ENCODE peak calls at places on chromosomes 2 and 18, in ten cellular contexts. H is spleen, S is GM23338, M is endothelial cell of umbilical vein, A is upper lobe of left lung, L is prostate gland, I is GM12892, C is SK-N-SH, W is suprapubic skin, U is GM12891. J is an unnamed sample.

GRCh38 chr2:17573085-17573805 is 32.7 kb downstream of the VSNL1 start:
- DNase-seq in M (no peak), H (no peak), C (peak; percentile 36), U (no peak), A (no peak), I (no peak), L (no peak), S (peak; percentile 43), W (no peak), J (no peak)

GRCh38 chr2:160028431-160029269 is 33.8 kb downstream of the PLA2R1 start:
- DNase-seq in H (no peak), S (no peak), M (peak; percentile 62), I (no peak), L (no peak), C (no peak), W (no peak), A (no peak), U (no peak), J (no peak)

GRCh38 chr18:46485675-46486200 is 171.3 kb downstream of the LOXHD1 start:
- DNase-seq in W (no peak), M (no peak), U (no peak), A (no peak), L (no peak), H (no peak), I (no peak), C (no peak), S (no peak), J (no peak)

GRCh38 chr2:216535454-216535995 is 36.9 kb downstream of the RPL37A start:
- DNase-seq in A (peak; percentile 40), S (no peak), W (peak; percentile 81), H (no peak), I (no peak), C (no peak), L (peak; percentile 46), M (peak; percentile 96), U (no peak), J (peak; percentile 48)

GRCh38 chr2:8049111-8049720 is 632.6 kb upstream of the ID2 start:
- DNase-seq in I (no peak), C (no peak), W (no peak), S (no peak), H (no peak), U (no peak), L (no peak), M (no peak), A (no peak), J (no peak)

GRCh38 chr2:16607306-16607705 is 58.3 kb downstream of the CYRIA start:
- DNase-seq in A (no peak), W (no peak), U (no peak), C (no peak), M (no peak), I (no peak), H (no peak), L (no peak), S (no peak), J (no peak)

GRCh38 chr2:234983011-234983726 is 31.4 kb downstream of the SH3BP4 start:
- DNase-seq in M (no peak), W (no peak), U (no peak), H (no peak), A (no peak), L (no peak), S (no peak), I (no peak), C (no peak), J (no peak)

GRCh38 chr2:241128266-241128665 is 21.0 kb downstream of the PASK start:
- DNase-seq in H (no peak), I (no peak), W (no peak), U (no peak), S (no peak), A (no peak), L (no peak), M (no peak), C (no peak), J (no peak)

GRCh38 chr2:221629478-221629877 is 57.4 kb upstream of the EPHA4 start:
- DNase-seq in I (no peak), U (no peak), L (no peak), S (no peak), C (no peak), A (no peak), W (no peak), M (no peak), H (no peak), J (no peak)

GRCh38 chr2:185187421-185187820 is 551.2 kb upstream of the FSIP2 start:
- DNase-seq in M (no peak), S (no peak), C (no peak), W (no peak), H (no peak), A (no peak), I (no peak), U (no peak), L (no peak), J (no peak)

GRCh38 chr2:138787053-138787666 is 7.0 kb upstream of the NXPH2 start:
- DNase-seq in W (no peak), L (no peak), S (peak; percentile 56), I (no peak), A (no peak), C (peak; percentile 49), H (no peak), M (peak; percentile 52), U (no peak), J (no peak)

GRCh38 chr2:98039085-98039756 is 43.5 kb upstream of the TMEM131 start:
- DNase-seq in W (no peak), H (no peak), M (no peak), U (no peak), L (no peak), S (no peak), C (no peak), I (no peak), A (peak; percentile 29), J (peak; percentile 42)
- TF ChIP-seq POLR2AphosphoS5 in W (no peak), H (no peak), M (no peak), U (no peak), L (no peak), S (no peak), C (no peak), I (no peak), A (no peak), J (no peak)

DNA sequence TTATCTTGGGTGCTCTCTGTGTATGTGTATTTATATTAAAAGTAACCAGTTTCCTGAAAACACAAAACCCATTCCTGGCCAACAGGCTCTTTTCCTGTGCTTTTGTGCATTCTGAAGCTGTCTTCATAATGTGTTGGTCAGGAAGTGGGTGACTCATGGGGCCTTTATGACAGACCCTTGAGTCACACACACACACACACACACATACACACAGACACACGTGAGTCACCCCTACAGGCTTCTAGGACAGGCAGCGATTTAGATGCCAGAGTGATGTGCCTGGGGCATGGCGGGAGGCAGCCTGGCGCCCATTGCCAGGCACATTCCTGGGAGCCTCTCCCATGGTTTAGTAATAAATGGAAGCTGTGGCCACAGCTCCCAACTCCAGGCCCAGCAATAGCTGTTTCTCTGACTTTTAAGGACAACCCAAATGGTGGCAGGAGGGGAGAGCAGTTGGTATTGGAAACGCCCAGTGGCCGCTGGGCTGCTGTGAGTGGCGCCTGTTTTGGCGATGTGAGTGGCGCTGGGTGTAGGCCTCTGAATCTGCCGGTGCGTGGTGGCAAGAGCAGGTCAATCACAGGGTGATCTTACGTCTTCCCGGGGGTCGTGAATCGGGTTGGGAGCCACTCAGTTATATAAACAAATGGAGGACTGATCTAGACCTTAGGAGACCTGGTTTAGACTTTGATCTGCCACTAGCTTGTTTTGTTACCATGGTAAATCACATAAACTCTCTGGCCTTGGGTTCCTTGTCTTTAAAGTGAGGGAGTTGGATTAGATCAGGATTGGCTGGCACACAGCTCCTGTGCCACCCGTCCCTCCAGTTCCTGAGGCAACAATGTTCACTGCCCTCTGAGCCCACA is 150.7 kb upstream of the DLX2 start:
- DNase-seq in W (no peak), C (peak; percentile 34), U (no peak), I (no peak), A (peak; percentile 74), S (no peak), H (no peak), M (peak; percentile 99), L (peak; percentile 33), J (no peak)
- TF ChIP-seq POLR2AphosphoS5 in W (peak; percentile 19), C (peak; percentile 95), U (no peak), I (no peak), A (peak; percentile 85), S (no peak), H (peak; percentile 18), M (peak; percentile 99), L (peak; percentile 38), J (no peak)

GRCh38 chr2:42250925-42251324 is 81.8 kb downstream of the EML4 start:
- DNase-seq in L (no peak), A (no peak), U (no peak), M (no peak), S (no peak), C (no peak), W (no peak), H (no peak), I (no peak), J (no peak)
- TF ChIP-seq POLR2AphosphoS5 in L (no peak), A (no peak), U (no peak), M (no peak), S (no peak), C (no peak), W (no peak), H (no peak), I (no peak), J (no peak)

GRCh38 chr2:23595601-23596251 is 210.7 kb downstream of the KLHL29 start:
- DNase-seq in C (no peak), W (no peak), U (no peak), M (no peak), S (no peak), A (no peak), L (peak; percentile 30), H (peak; percentile 64), I (no peak), J (no peak)

GRCh38 chr2:23597687-23598086 is 212.7 kb downstream of the KLHL29 start:
- DNase-seq in W (no peak), S (no peak), U (no peak), A (no peak), L (no peak), M (no peak), H (peak; percentile 62), I (no peak), C (no peak), J (no peak)

GRCh38 chr2:23595021-23595420 is 210.0 kb downstream of the KLHL29 start:
- DNase-seq in W (no peak), S (no peak), C (no peak), U (no peak), A (no peak), I (no peak), H (peak; percentile 22), L (no peak), M (no peak), J (no peak)

GRCh38 chr2:23594079-23594494 is 209.1 kb downstream of the KLHL29 start:
- DNase-seq in H (peak; percentile 59), M (no peak), S (no peak), A (no peak), I (no peak), U (no peak), W (no peak), L (peak; percentile 32), C (peak; percentile 59), J (no peak)

GRCh38 chr2:23596316-23596885 is 211.4 kb downstream of the KLHL29 start:
- DNase-seq in C (no peak), U (no peak), A (no peak), L (no peak), M (no peak), H (no peak), I (no peak), W (no peak), S (no peak), J (no peak)
- TF ChIP-seq POLR2AphosphoS5 in C (no peak), U (no peak), A (no peak), L (peak; percentile 25), M (no peak), H (no peak), I (no peak), W (no peak), S (no peak), J (no peak)

GRCh38 chr2:45821558-45822271 is 170.2 kb downstream of the PRKCE start:
- DNase-seq in I (no peak), H (no peak), C (no peak), M (no peak), S (no peak), U (no peak), L (peak; percentile 96), W (no peak), A (peak; percentile 90), J (no peak)
- TF ChIP-seq POLR2AphosphoS5 in I (no peak), H (no peak), C (no peak), M (no peak), S (no peak), U (no peak), L (peak; percentile 93), W (no peak), A (peak; percentile 60), J (no peak)